ENCODE peak calls at places on chromosomes 13 and 19, in nine cellular contexts. B is HCEC 1CT, S is NCI-H1092, C is hypothalamus, T is anterior cingulate cortex, D is T-helper 9 cell, G is left kidney, V is MM.1S, P is astrocyte of the hippocampus. A is an unnamed sample.

GRCh38 chr19:33311326-33311682 is 9.0 kb upstream of the CEBPA start:
- DNase-seq in B (no peak), S (no peak), C (no peak), T (no peak), D (no peak), G (no peak), V (no peak), P (no peak), A (no peak)

GRCh38 chr19:58395220-58395978 is at the start of gene RNF225:
- DNase-seq in B (peak), S (no peak), C (no peak), T (no peak), D (no peak), G (no peak), V (no peak), P (no peak), A (no peak)

GRCh38 chr19:30371960-30372824 is at the start of gene ZNF536:
- DNase-seq in B (no peak), S (no peak), C (no peak), T (peak), D (no peak), G (no peak), V (no peak), P (no peak), A (peak)

GRCh38 chr13:51926528-51926885 is 64.7 kb downstream of the CCDC70 start:
- DNase-seq in B (no peak), S (no peak), C (no peak), T (no peak), D (no peak), G (no peak), V (no peak), P (no peak), A (no peak)

GRCh38 chr19:19752760-19753403 is 20.0 kb upstream of the ZNF14 start:
- DNase-seq in B (no peak), S (no peak), C (no peak), T (no peak), D (no peak), G (no peak), V (no peak), P (no peak), A (no peak)

GRCh38 chr19:35596366-35596999 is 10.5 kb downstream of the PMIS2 start:
- DNase-seq in B (no peak), S (no peak), C (no peak), T (no peak), D (no peak), G (peak), V (peak), P (no peak), A (no peak)

GRCh38 chr19:17703823-17704463 is 15.3 kb upstream of the MAP1S start:
- DNase-seq in B (peak), S (peak), C (no peak), T (no peak), D (peak), G (peak), V (peak), P (no peak), A (peak)

GRCh38 chr13:93003531-93003930 is 223.1 kb upstream of the GPC6 start:
- DNase-seq in B (no peak), S (no peak), C (no peak), T (no peak), D (no peak), G (no peak), V (no peak), P (no peak), A (no peak)

GRCh38 chr19:5131031-5131865 is 162.3 kb downstream of the KDM4B start:
- DNase-seq in B (no peak), S (no peak), C (no peak), T (no peak), D (no peak), G (peak), V (no peak), P (no peak), A (no peak)

GRCh38 chr19:32767951-32768679 is 48.5 kb downstream of the TDRD12 start:
- DNase-seq in B (no peak), S (no peak), C (no peak), T (no peak), D (no peak), G (no peak), V (no peak), P (no peak), A (no peak)

GRCh38 chr13:64553411-64554129 is 2676.6 kb downstream of the PCDH9 start:
- DNase-seq in B (peak), S (no peak), C (no peak), T (no peak), D (no peak), G (no peak), V (no peak), P (no peak), A (no peak)

GRCh38 chr19:38245826-38246498 is 10.2 kb downstream of the PPP1R14A start:
- DNase-seq in B (no peak), S (no peak), C (no peak), T (no peak), D (no peak), G (no peak), V (no peak), P (no peak), A (no peak)

GRCh38 chr19:29091127-29091526 is 121.8 kb downstream of the UQCRFS1 start:
- DNase-seq in B (no peak), S (no peak), C (no peak), T (no peak), D (no peak), G (peak), V (no peak), P (no peak), A (no peak)